ENCODE peak calls at places on chromosomes 7 and 10, in six cellular contexts. U, B, G, H, V and E are unnamed samples.

GRCh38 chr7:10934292-10934691 is 39.4 kb upstream of the PHF14 start:
- DNase-seq in V (no peak), U (no peak), G (no peak), H (no peak), B (no peak), E (no peak)

GRCh38 chr7:101594790-101595189 is 34.3 kb downstream of the MYL10 start:
- DNase-seq in B (no peak), G (no peak), U (no peak), H (no peak), V (no peak), E (no peak)

GRCh38 chr7:30173058-30173897 is 38.5 kb downstream of the MTURN start:
- DNase-seq in B (peak), U (no peak), H (peak), V (no peak), G (no peak), E (no peak)

GRCh38 chr7:121605297-121605640 is 209.2 kb upstream of the FAM3C start:
- DNase-seq in H (no peak), G (no peak), V (no peak), U (no peak), B (no peak), E (no peak)

GRCh38 chr7:23285657-23286646 is 13.2 kb upstream of the MALSU1 start:
- DNase-seq in U (no peak), H (no peak), B (peak), G (no peak), V (no peak), E (no peak)

GRCh38 chr7:621572-622285 is 102.1 kb upstream of the PDGFA start:
- DNase-seq in U (no peak), H (peak), G (no peak), V (no peak), B (no peak), E (no peak)

GRCh38 chr7:88243345-88243909 is 23.6 kb upstream of the SRI start:
- DNase-seq in U (peak), H (no peak), B (peak), V (no peak), G (no peak), E (peak)

GRCh38 chr7:158274404-158274811 is 313.2 kb downstream of the PTPRN2 start:
- DNase-seq in G (no peak), B (no peak), V (no peak), U (no peak), H (no peak), E (no peak)

GRCh38 chr7:151581741-151582140 is 62.0 kb upstream of the RHEB start:
- DNase-seq in V (no peak), G (no peak), B (no peak), U (no peak), H (no peak), E (no peak)

GRCh38 chr7:27462575-27463270 is 200.0 kb downstream of the HIBADH start:
- DNase-seq in U (no peak), V (no peak), G (no peak), B (no peak), H (no peak), E (no peak)
- TF ChIP-seq POLR2A in U (no peak), V (no peak), G (no peak), B (no peak), H (no peak), E (no peak)

DNA sequence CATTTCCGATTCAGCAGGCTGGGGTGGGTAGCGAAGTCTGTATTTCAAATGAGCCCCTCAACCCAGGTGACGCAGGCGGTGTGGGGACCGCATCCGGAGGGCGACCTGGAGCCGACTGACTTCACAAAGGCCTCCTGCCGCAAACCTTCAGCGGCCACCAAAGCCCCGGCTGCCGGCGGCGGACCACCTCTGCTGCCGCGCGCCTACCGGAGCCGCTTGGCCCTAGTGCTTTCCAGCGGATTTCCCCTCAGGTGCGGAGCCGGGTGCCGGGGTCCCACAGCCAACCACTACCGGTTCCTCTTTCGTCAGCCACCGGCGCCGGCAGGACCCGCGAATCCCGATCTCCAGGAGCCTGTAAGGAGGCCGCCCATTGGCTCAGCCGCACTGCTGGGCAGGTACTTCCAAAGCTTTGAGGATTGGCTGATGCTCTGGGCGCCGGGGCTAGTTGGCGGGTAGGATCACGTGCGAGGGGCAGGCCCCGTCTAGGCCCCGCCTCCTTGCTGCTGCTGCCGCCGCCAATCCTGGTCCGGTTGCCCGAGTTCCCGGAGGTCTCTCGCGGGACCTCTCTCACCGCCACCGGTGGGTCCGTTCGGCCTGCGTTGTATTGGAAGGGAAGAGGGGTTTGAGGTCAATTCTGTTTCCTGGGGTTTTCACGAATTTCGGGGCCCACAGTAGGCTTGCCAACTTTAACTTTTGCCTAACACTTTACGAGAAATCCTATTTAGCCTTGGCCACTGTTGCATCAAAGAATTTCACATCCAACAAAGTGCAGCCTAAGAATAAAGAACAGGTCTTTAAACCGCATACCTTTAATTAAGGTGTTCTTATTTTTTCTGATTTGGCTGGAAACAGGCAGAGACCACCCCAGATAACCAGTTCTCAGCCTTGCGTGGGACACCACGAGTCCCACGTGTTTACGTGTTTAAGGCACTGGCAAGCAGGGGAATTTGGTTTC is at the start of gene GSTO2:
- DNase-seq in G (peak), B (peak), H (peak), U (peak), V (peak), E (peak)
- TF ChIP-seq POLR2A in G (peak), B (peak), H (peak), U (peak), V (peak), E (peak)

GRCh38 chr10:102796407-102797176 is 40.6 kb downstream of the CYP17A1 start:
- DNase-seq in H (peak), V (peak), B (no peak), G (peak), U (peak), E (peak)
- TF ChIP-seq POLR2A in H (peak), V (peak), B (no peak), G (no peak), U (peak), E (no peak)

DNA sequence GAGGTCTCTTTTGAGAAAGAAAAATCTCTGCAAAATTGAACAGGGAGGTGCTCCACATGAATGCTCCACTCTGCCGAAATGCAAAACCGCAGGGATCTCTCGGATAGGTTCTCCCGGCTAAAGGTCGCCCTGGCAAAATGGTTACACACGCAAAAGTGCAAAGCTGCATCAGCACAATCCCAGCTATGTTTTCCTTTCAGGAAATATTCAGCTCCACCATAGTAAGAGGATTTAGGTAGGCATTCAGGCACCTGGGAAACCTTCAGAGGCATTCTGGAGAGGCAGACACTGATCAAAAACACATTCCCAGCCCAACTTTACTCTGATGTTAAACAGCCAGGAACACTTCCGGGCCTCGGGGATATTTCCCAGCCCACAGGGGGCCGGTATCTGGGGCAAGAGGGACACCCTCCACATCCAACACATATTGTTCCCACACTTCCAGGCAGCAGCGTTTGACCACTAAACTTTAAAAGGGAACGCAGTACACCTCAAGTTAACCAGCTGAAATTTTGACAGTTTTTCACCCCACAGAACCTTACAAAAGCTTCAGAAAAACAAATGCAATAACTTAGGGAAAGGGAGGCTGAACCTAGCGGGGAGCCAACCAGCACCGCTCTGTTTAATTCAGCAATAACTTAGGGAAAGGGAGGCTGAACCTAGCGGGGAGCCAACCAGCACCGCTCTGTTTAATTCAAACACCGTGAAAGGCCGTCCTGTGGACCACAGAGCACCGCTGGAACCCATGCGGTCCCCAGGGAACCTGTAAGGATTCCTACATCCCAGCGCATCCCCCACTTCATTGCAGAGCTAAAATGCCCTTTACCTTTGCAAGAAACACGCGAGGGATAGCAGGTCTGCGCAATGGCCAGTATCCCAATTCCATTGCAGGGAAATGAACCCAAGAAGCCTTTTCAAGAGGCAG is 45.9 kb downstream of the TNS3 start:
- DNase-seq in U (no peak), G (no peak), H (no peak), B (no peak), V (no peak), E (no peak)
- TF ChIP-seq POLR2A in U (no peak), G (no peak), H (no peak), B (no peak), V (no peak), E (no peak)

DNA sequence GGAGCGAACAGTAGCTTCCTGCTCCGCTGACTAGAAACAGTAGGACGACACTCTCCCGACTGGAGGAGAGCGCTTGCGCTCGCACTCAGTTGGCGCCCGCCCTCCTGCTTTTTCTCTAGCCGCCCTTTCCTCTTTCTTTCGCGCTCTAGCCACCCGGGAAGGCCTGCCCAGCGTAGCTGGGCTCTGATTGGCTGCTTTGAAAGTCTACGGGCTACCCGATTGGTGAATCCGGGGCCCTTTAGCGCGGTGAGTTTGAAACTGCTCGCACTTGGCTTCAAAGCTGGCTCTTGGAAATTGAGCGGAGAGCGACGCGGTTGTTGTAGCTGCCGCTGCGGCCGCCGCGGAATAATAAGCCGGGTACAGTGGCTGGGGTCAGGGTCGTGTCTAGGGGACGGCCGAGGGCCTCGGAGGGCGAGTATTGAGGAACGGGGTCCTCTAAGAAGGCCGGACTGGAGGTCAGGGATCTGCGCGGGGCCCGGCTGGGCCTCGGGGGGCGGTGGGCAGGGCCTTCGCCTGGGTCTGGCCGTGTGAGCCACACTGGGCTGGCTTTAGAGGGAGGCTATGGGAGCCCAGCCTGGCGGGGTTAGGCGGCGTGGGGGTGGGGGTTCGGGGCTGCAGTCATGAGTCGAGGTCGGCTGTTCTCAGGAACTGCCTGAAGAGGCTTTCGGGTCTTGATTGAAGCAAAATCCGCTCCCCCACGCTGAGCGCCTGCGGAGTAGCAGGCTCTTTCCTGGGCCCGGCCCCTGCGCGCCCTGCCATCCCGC is at the start of gene CDK1:
- DNase-seq in G (peak), V (peak), B (peak), H (peak), U (peak), E (peak)
- TF ChIP-seq POLR2A in G (no peak), V (peak), B (peak), H (no peak), U (peak), E (peak)